ENCODE peak calls at places on chromosomes 4 and X, in five cellular contexts. T is GM12864, O is spleen, Z is fibroblast of lung, G is astrocyte of the spinal cord. V is an unnamed sample.

GRCh38 chrX:9459349-9459748 is 5.5 kb upstream of the TBL1X start:
- DNase-seq in T (no peak), G (no peak), Z (no peak), O (no peak), V (no peak)

GRCh38 chr4:89056953-89057398 is at the start of gene FAM13A:
- DNase-seq in G (peak), Z (peak), O (no peak), T (no peak), V (peak)

GRCh38 chrX:153967536-153968214 is 3.9 kb downstream of the HCFC1 start:
- DNase-seq in T (no peak), Z (no peak), G (no peak), O (no peak), V (no peak)

GRCh38 chrX:134377537-134377936 is 82.4 kb upstream of the HPRT1 start:
- DNase-seq in Z (peak), O (no peak), G (peak), T (peak), V (peak)

GRCh38 chr4:113243312-113243711 is 193.9 kb downstream of the ANK2 start:
- DNase-seq in G (no peak), Z (no peak), T (no peak), O (no peak), V (no peak)

GRCh38 chr4:22179124-22179874 is 230.7 kb upstream of the KCNIP4 start:
- DNase-seq in Z (peak), G (peak), T (no peak), O (no peak), V (no peak)

GRCh38 chr4:177107288-177107901 is 202.3 kb upstream of the NEIL3 start:
- DNase-seq in O (no peak), G (peak), Z (peak), T (no peak), V (peak)

GRCh38 chrX:31130457-31131215 is 58.8 kb upstream of the FTHL17 start:
- DNase-seq in T (no peak), G (no peak), O (no peak), Z (peak), V (no peak)

GRCh38 chr4:105194328-105195231 is 47.9 kb downstream of the TET2 start:
- DNase-seq in Z (peak), T (no peak), O (no peak), G (peak), V (peak)

GRCh38 chrX:119398974-119399771 is at the start of gene SLC25A43:
- DNase-seq in O (peak), Z (peak), G (no peak), T (no peak), V (peak)

GRCh38 chrX:24767557-24767956 is 73.8 kb downstream of the POLA1 start:
- DNase-seq in Z (no peak), T (no peak), G (peak), O (no peak), V (no peak)

GRCh38 chrX:30613736-30614135 is 36.2 kb upstream of the TASL start:
- DNase-seq in Z (no peak), T (no peak), G (no peak), O (no peak), V (no peak)

GRCh38 chrX:110341189-110342035 is 17.2 kb upstream of the RTL9 start:
- DNase-seq in O (no peak), G (peak), Z (peak), T (no peak), V (peak)

GRCh38 chr4:3010998-3011397 is 47.6 kb downstream of the GRK4 start:
- DNase-seq in T (no peak), G (peak), Z (peak), O (no peak), V (no peak)

GRCh38 chrX:48939417-48940228 is 17.8 kb downstream of the OTUD5 start:
- DNase-seq in O (no peak), Z (no peak), G (no peak), T (no peak), V (peak)

GRCh38 chrX:17550011-17550410 is 175.0 kb downstream of the NHS start:
- DNase-seq in O (no peak), T (no peak), G (peak), Z (no peak), V (no peak)
- TF ChIP-seq CTCF in O (no peak), T (no peak), G (no peak), Z (no peak), V (no peak)

GRCh38 chr4:169100656-169101055 is 90.6 kb upstream of the CBR4 start:
- DNase-seq in Z (no peak), G (no peak), T (no peak), O (no peak), V (no peak)

GRCh38 chr4:169096221-169096620 is 86.2 kb upstream of the CBR4 start:
- DNase-seq in G (no peak), Z (no peak), T (no peak), O (no peak), V (no peak)

GRCh38 chr4:169099775-169100180 is 89.7 kb upstream of the CBR4 start:
- DNase-seq in Z (peak), G (peak), T (no peak), O (no peak), V (no peak)

GRCh38 chr4:169098969-169099685 is 89.1 kb upstream of the CBR4 start:
- DNase-seq in O (no peak), Z (peak), G (no peak), T (no peak), V (no peak)

GRCh38 chr4:169098054-169098896 is 88.2 kb upstream of the CBR4 start:
- DNase-seq in O (no peak), Z (no peak), G (peak), T (no peak), V (peak)
- H3K4me3 ChIP-seq in O (no peak), Z (no peak), G (no peak), T (no peak), V (no peak)

DNA sequence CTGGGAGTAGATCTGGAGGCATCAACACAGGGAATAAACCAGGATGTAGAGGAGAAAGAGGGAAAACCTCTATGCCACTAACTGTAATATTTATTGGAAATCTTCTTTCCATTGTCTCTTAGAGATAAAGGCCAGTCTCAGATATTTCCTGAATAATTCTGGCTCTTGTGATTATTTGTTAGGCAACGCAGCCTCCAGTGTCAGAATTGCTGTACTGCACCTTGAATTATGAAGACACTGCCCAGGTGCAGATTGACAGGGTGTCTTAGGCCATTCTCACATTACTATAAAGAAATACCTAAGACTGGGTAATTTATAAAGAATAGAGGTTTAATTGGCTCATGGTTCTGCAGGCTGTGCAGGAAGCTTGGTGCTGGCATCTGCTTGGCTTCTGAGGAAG is 100.7 kb upstream of the ZDHHC15 start:
- DNase-seq in G (no peak), Z (no peak), O (no peak), T (no peak), V (no peak)
- TF ChIP-seq CTCF in G (peak), Z (no peak), O (no peak), T (peak), V (no peak)

DNA sequence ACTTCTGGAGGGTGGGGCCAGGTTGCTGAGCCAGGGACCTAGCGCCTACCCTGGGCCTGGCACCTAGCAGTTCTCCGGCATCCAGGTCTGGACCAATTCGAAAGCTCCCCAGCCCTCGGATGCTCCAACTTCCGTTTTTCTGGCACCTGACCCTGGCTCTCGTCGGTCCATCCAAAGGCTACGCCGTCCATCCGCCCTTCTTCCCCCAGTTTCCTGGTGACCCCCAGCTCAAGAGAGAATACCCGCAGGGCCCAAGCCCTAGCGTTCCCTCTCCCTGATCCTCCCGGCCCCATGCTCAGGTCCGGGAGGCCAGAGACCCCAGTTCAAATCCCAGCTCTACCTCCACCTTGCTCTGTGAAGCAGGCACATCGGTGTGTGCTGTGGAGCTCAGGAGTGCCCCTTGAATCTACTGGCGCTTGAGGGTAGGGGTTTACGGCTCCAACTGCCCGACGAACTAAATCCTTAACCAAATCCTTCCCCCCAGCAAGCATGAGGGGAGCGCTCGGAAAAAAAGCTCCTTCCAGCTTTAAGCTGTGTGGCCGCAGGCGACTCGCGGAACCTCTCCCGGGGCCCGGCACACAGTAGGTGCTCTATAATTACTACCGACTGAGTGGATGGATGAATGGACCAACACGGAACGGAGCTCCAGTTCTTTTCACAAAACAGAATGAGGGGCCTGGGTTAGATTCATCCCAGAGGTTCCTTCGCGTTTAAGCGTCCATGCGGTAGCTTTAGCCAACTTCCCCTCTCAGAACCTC is 1.1 kb downstream of the CRMP1 start:
- DNase-seq in T (no peak), O (no peak), Z (no peak), G (no peak), V (no peak)
- H3K4me3 ChIP-seq in T (no peak), O (no peak), Z (no peak), G (no peak), V (no peak)